ENCODE peak calls at places on chromosomes 11 and 22, in eight cellular contexts. B, R, X, A, G, Z, I and E are unnamed samples.

GRCh38 chr11:116257092-116257491 is 515.7 kb downstream of the BUD13 start:
- DNase-seq in A (peak; percentile 20), R (no peak), Z (no peak), I (no peak), G (no peak), X (no peak), B (no peak), E (no peak)

GRCh38 chr11:134642206-134642605 is 230.2 kb upstream of the B3GAT1 start:
- DNase-seq in I (no peak), R (no peak), Z (no peak), X (no peak), G (no peak), A (no peak), B (no peak), E (no peak)

GRCh38 chr11:112087212-112087611 is 539 bp downstream of the SDHD start:
- DNase-seq in I (no peak), B (no peak), A (peak; percentile 15), G (no peak), X (peak; percentile 25), Z (no peak), R (no peak), E (no peak)

GRCh38 chr22:35384567-35384966 is 3.7 kb downstream of the HMOX1 start:
- DNase-seq in Z (no peak), A (no peak), X (no peak), I (no peak), G (no peak), R (no peak), B (no peak), E (no peak)

GRCh38 chr11:76510060-76511047 is 65.5 kb downstream of the EMSY start:
- DNase-seq in R (no peak), B (no peak), X (peak; percentile 82), A (peak; percentile 81), I (peak; percentile 54), Z (no peak), G (no peak), E (no peak)

GRCh38 chr22:17982572-17983141 is 41.7 kb downstream of the MICAL3 start:
- DNase-seq in B (no peak), X (no peak), A (no peak), R (no peak), I (no peak), Z (no peak), G (no peak), E (no peak)

GRCh38 chr22:28017859-28018258 is 98.8 kb upstream of the PITPNB start:
- DNase-seq in I (no peak), X (no peak), G (peak; percentile 9), B (no peak), A (no peak), R (peak; percentile 28), Z (no peak), E (no peak)

GRCh38 chr22:29870574-29870973 is 12.4 kb upstream of the MTMR3 start:
- DNase-seq in R (no peak), X (no peak), Z (peak; percentile 27), B (no peak), G (no peak), I (no peak), A (no peak), E (no peak)

GRCh38 chr11:111299111-111300026 is 1.0 kb downstream of the POU2AF3 start:
- DNase-seq in I (peak; percentile 66), X (peak; percentile 59), B (no peak), G (peak; percentile 80), R (peak; percentile 80), A (peak; percentile 75), Z (no peak), E (no peak)

GRCh38 chr11:16561150-16561549 is 177.3 kb upstream of the C11orf58 start:
- DNase-seq in X (no peak), R (no peak), Z (no peak), I (no peak), G (no peak), B (no peak), A (no peak), E (no peak)

GRCh38 chr11:107018902-107019493 is 722 bp upstream of the GUCY1A2 start:
- DNase-seq in A (peak; percentile 91), I (peak; percentile 90), B (no peak), Z (no peak), X (peak; percentile 78), R (peak; percentile 59), G (peak; percentile 59), E (no peak)

DNA sequence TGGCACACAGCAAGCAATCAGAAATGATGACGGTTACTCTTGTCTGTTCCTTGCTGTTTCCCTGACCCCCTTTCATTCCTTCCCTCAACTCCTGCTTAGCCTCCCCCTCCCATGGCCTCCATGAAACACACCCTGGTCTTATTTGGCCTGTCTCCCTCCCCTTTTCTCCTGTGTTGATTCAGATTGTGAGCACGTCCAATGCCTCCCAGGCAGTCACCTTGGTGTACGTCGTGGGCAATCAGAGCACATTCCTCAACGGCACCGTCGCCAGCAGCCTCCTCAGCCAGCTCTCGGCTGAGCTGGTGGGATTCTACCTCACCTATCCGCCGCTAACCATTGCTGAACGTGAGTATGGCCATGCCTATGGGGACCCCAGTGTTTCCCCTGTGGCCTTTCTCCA is 141.1 kb downstream of the C11orf91 start:
- DNase-seq in X (no peak), A (no peak), I (no peak), B (no peak), R (no peak), G (no peak), Z (no peak), E (no peak)
- H3K4me1 ChIP-seq in X (no peaks in the 10 kb centered on the region), A (peaks cover 3% of the 10 kb centered on the region), I (no peaks in the 10 kb centered on the region), B (no peaks in the 10 kb centered on the region), R (no peaks in the 10 kb centered on the region), G (no peaks in the 10 kb centered on the region), Z (no peaks in the 10 kb centered on the region), E (no peaks in the 10 kb centered on the region)

GRCh38 chr11:12386745-12387144 is 9.4 kb downstream of the PARVA start:
- DNase-seq in G (no peak), X (no peak), Z (no peak), I (no peak), B (no peak), R (no peak), A (no peak), E (no peak)
- H3K27ac ChIP-seq in G (no peak overlapping the region), X (no peak overlapping the region), Z (no peak overlapping the region), I (no peak overlapping the region), B (no peak overlapping the region), R (no peak overlapping the region), A (no peak overlapping the region), E (no peak overlapping the region)

GRCh38 chr22:20018001-20018400 is 1.4 kb upstream of the ARVCF start:
- DNase-seq in Z (no peak), R (no peak), B (no peak), A (no peak), I (no peak), X (no peak), G (no peak), E (no peak)
- H3K4me1 ChIP-seq in Z (peaks cover 18% of the 10 kb centered on the region), R (peaks cover 53% of the 10 kb centered on the region), B (peaks cover 25% of the 10 kb centered on the region), A (peaks cover 15% of the 10 kb centered on the region), I (no peaks in the 10 kb centered on the region), X (peaks cover 5% of the 10 kb centered on the region), G (peaks cover 9% of the 10 kb centered on the region), E (peaks cover 40% of the 10 kb centered on the region)

DNA sequence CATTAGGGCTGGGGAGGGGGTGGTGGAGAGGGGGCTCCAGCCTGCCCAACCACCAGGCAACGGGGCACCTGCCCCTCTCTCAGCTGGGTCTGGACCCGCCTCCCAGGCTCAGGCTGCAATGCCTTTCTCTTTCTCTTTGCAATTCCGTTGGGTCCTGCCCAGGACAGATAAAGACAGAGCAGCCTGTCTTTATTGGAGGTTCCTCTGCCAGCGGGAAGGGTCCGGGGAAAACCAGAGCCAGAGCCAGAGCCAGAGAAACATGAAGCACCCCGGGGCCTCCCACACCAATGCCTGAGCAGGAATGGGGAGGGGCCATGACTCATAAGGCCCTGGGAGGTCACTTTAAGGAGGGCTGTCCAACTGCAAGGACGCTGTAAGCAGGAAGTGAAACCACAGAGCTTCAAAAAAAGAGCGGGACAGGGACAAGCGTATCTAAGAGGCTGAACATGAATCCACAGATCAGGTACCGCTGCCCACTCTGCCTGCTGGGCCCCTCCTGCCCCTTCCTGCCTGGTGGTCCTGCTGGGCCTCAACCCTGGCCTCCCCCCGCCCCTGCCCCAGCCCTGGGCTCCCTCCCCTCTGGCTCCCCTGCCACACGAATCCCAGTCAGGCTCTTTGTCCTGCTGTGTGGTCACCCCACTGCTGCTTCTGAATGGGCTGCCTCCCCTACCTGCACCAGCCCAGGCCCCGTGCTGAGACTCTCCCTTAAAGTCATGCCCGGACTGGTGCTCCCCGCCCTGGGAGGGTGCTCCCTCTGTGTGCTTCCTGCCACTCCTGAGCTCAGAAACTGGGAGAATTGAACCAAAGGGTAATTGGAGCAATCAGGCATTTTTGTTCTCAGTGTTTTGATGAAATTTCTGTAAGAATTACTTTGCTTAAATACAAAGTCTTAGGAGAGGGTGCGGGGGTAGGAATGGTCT is at the start of gene APOBEC3B:
- DNase-seq in A (peak; percentile 77), G (peak; percentile 88), X (peak; percentile 81), I (peak; percentile 78), B (peak; percentile 59), Z (peak; percentile 15), R (peak; percentile 80), E (peak; percentile 43)
- H3K27ac ChIP-seq in A (no peak within 1 kb of the TSS), G (peak within 1 kb of the TSS; percentile 84), X (peak within 1 kb of the TSS; percentile 40), I (no peak within 1 kb of the TSS), B (no peak within 1 kb of the TSS), Z (no peak within 1 kb of the TSS), R (peak within 1 kb of the TSS; percentile 46), E (peak within 1 kb of the TSS; percentile 21)

GRCh38 chr11:96256213-96256580 is 86.8 kb downstream of the MAML2 start:
- DNase-seq in X (no peak), G (no peak), Z (no peak), B (no peak), R (no peak), I (no peak), A (peak; percentile 36), E (no peak)
- H3K4me1 ChIP-seq in X (peaks cover 78% of the 10 kb centered on the region), G (no peaks in the 10 kb centered on the region), Z (peaks cover 77% of the 10 kb centered on the region), B (peaks cover 71% of the 10 kb centered on the region), R (peaks cover 63% of the 10 kb centered on the region), I (peaks cover 2% of the 10 kb centered on the region), A (peaks cover 27% of the 10 kb centered on the region), E (peaks cover 90% of the 10 kb centered on the region)

GRCh38 chr22:44133901-44134511 is 46.7 kb upstream of the PARVG start:
- DNase-seq in I (no peak), Z (no peak), A (no peak), X (no peak), G (no peak), R (peak; percentile 28), B (no peak), E (no peak)
- H3K27ac ChIP-seq in I (no peak overlapping the region), Z (no peak overlapping the region), A (no peak overlapping the region), X (no peak overlapping the region), G (no peak overlapping the region), R (no peak overlapping the region), B (no peak overlapping the region), E (no peak overlapping the region)

DNA sequence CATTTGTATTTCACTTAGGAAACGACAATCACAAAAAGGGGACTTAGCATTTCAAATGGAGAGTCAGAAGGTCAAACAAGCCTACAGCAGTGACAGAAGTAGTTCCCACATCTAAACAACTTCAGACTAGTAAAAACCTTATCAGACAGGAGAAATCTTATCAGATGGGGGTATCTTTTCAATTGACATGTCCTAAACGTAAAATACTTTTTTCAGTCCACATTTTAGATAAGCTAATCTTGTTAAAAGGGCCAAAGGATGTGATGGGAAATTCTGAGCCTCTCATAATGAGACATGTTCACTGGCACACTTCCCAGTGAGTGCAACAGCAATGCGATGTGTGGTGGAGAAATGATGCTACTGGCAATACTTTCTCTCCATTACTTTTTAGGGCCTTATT is 2.4 kb downstream of the MAPK1 start:
- DNase-seq in Z (no peak), I (no peak), R (no peak), A (no peak), B (no peak), X (peak; percentile 66), G (no peak), E (no peak)
- H3K4me1 ChIP-seq in Z (peaks cover 53% of the 10 kb centered on the region), I (peaks cover 8% of the 10 kb centered on the region), R (peaks cover 62% of the 10 kb centered on the region), A (peaks cover 49% of the 10 kb centered on the region), B (peaks cover 10% of the 10 kb centered on the region), X (peaks cover 32% of the 10 kb centered on the region), G (peaks cover 29% of the 10 kb centered on the region), E (peaks cover 71% of the 10 kb centered on the region)

GRCh38 chr11:88537613-88538012 is 200.1 kb upstream of the CTSC start:
- DNase-seq in G (no peak), B (no peak), I (no peak), A (no peak), R (no peak), Z (no peak), X (no peak), E (no peak)
- H3K27ac ChIP-seq in G (no peak overlapping the region), B (no peak overlapping the region), I (no peak overlapping the region), A (no peak overlapping the region), R (no peak overlapping the region), Z (no peak overlapping the region), X (no peak overlapping the region), E (no peak overlapping the region)